ENCODE peak calls at places on chromosomes 3 and 15, in ten cellular contexts. H, Q, T, P, F, A, I, S, B and M are unnamed samples.

GRCh38 chr15:95024388-95024787 is 793.0 kb downstream of the MCTP2 start:
- DNase-seq in H (peak; percentile 5), T (no peak), A (no peak), I (no peak), F (no peak), S (peak; percentile 49), P (peak; percentile 19), B (peak; percentile 37), Q (no peak), M (no peak)

GRCh38 chr3:187968883-187969580 is 184.9 kb upstream of the LPP start:
- DNase-seq in T (peak; percentile 43), I (no peak), A (no peak), B (peak; percentile 42), S (no peak), Q (no peak), H (no peak), F (no peak), P (no peak), M (no peak)

GRCh38 chr15:98933376-98933775 is 74.2 kb downstream of the PGPEP1L start:
- DNase-seq in S (no peak), I (no peak), F (no peak), P (no peak), A (no peak), B (no peak), Q (no peak), T (no peak), H (no peak), M (peak; percentile 5)

GRCh38 chr15:94272251-94272898 is 41.0 kb downstream of the MCTP2 start:
- DNase-seq in Q (no peak), T (no peak), A (no peak), F (no peak), I (no peak), H (no peak), B (no peak), S (no peak), P (peak; percentile 27), M (no peak)

GRCh38 chr15:42131826-42132806 is 24.3 kb downstream of the PLA2G4F start:
- DNase-seq in P (no peak), A (no peak), H (peak; percentile 29), T (no peak), F (no peak), Q (no peak), I (no peak), S (peak; percentile 57), B (no peak), M (no peak)

GRCh38 chr15:93418566-93418965 is 329.6 kb upstream of the RGMA start:
- DNase-seq in H (no peak), F (no peak), A (no peak), T (no peak), S (no peak), B (no peak), Q (no peak), I (no peak), P (no peak), M (no peak)

GRCh38 chr3:73503781-73504180 is 121.0 kb downstream of the PDZRN3 start:
- DNase-seq in B (no peak), Q (no peak), H (no peak), T (no peak), I (no peak), A (no peak), P (no peak), S (no peak), F (no peak), M (no peak)

GRCh38 chr3:134242649-134243637 is 7.7 kb downstream of the RYK start:
- DNase-seq in Q (no peak), P (no peak), I (no peak), T (no peak), A (peak; percentile 55), S (no peak), B (peak; percentile 90), F (no peak), H (peak; percentile 15), M (no peak)

GRCh38 chr3:197734667-197735318 is 1.9 kb downstream of the RUBCN start:
- DNase-seq in F (no peak), B (no peak), A (no peak), T (no peak), H (no peak), Q (no peak), S (no peak), I (no peak), P (peak; percentile 92), M (no peak)

GRCh38 chr15:74937226-74937601 is 659 bp downstream of the COX5A start:
- DNase-seq in P (peak; percentile 61), T (no peak), I (no peak), B (no peak), F (no peak), H (no peak), S (peak; percentile 70), A (no peak), Q (no peak), M (peak; percentile 32)

GRCh38 chr3:49205154-49205788 is 33.9 kb downstream of the KLHDC8B start:
- DNase-seq in S (no peak), F (no peak), T (no peak), Q (no peak), H (no peak), I (peak; percentile 9), B (no peak), A (no peak), P (no peak), M (no peak)

GRCh38 chr15:90086868-90087268 is 15.4 kb downstream of the IDH2 start:
- DNase-seq in I (peak; percentile 83), F (no peak), P (peak; percentile 69), H (peak; percentile 33), A (no peak), S (no peak), T (no peak), B (peak; percentile 36), Q (peak; percentile 60), M (peak; percentile 55)

GRCh38 chr3:113626513-113627371 is 69.7 kb downstream of the USF3 start:
- DNase-seq in A (peak; percentile 45), I (peak; percentile 82), F (no peak), B (peak; percentile 55), S (peak; percentile 59), T (peak; percentile 42), P (peak; percentile 64), H (peak; percentile 28), Q (no peak), M (peak; percentile 52)

GRCh38 chr3:58027704-58028317 is 19.6 kb downstream of the FLNB start:
- DNase-seq in F (no peak), I (no peak), T (no peak), A (no peak), H (no peak), P (no peak), Q (no peak), S (no peak), B (no peak), M (no peak)
- H3K27ac ChIP-seq in F (no peak overlapping the region), I (no peak overlapping the region), T (no peak overlapping the region), A (peak overlapping the region; percentile 74), H (no peak overlapping the region), P (no peak overlapping the region), Q (no peak overlapping the region), S (no peak overlapping the region), B (peak overlapping the region; percentile 53), M (no peak overlapping the region)

DNA sequence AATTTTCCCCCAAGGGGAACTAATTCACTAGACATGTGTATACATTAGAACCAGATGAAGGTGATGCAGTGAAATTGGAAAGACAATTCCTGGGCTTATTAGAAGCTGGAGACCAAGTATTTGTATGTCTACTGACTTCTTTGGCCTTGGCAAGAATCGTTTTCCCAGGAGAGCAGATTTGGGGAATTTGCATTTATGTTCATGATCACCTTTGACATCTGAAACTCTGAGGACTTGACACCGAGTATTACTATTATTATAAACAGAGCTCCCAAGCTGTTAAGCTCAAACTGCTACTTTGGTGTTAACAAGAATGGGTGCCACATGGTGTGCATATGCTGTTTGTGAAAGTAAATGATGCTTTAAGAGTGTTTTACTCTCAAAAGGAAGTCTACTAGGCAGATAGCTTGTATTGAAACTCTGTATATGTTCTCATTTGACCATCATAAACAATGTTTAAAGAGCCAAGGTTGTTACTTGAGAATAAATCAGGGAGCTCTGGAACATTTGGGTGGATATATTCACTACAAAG is 519.8 kb upstream of the GOLIM4 start:
- DNase-seq in T (no peak), I (no peak), Q (no peak), A (no peak), H (no peak), P (no peak), S (no peak), F (no peak), B (no peak), M (no peak)
- H3K4me1 ChIP-seq in T (no peaks in the 10 kb centered on the region), I (no peaks in the 10 kb centered on the region), Q (no peaks in the 10 kb centered on the region), A (no peaks in the 10 kb centered on the region), H (no peaks in the 10 kb centered on the region), P (no peaks in the 10 kb centered on the region), S (peaks cover 73% of the 10 kb centered on the region), F (no peaks in the 10 kb centered on the region), B (no peaks in the 10 kb centered on the region), M (no peaks in the 10 kb centered on the region)

GRCh38 chr15:65059369-65059750 is 8.4 kb downstream of the RASL12 start:
- DNase-seq in P (no peak), S (no peak), A (no peak), B (no peak), F (no peak), H (no peak), I (peak; percentile 41), T (no peak), Q (no peak), M (no peak)

GRCh38 chr15:65056868-65057548 is 10.8 kb downstream of the RASL12 start:
- DNase-seq in Q (no peak), P (no peak), B (peak; percentile 61), A (no peak), H (peak; percentile 54), S (no peak), I (no peak), F (no peak), T (no peak), M (no peak)

GRCh38 chr15:65056106-65056505 is 10.9 kb downstream of the SLC51B start:
- DNase-seq in T (no peak), F (no peak), H (no peak), S (no peak), P (no peak), Q (no peak), B (no peak), I (no peak), A (no peak), M (no peak)

GRCh38 chr15:65058394-65059368 is 9.1 kb downstream of the RASL12 start:
- DNase-seq in A (no peak), Q (no peak), F (no peak), B (no peak), T (no peak), I (no peak), S (no peak), H (no peak), P (no peak), M (no peak)

GRCh38 chr15:65057549-65057940 is 10.2 kb downstream of the RASL12 start:
- DNase-seq in T (no peak), H (no peak), I (no peak), P (no peak), A (no peak), S (no peak), Q (no peak), F (no peak), B (no peak), M (no peak)
- H3K27ac ChIP-seq in T (no peak overlapping the region), H (peak overlapping the region; percentile 62), I (no peak overlapping the region), P (no peak overlapping the region), A (no peak overlapping the region), S (no peak overlapping the region), Q (no peak overlapping the region), F (peak overlapping the region; percentile 5), B (no peak overlapping the region), M (no peak overlapping the region)

DNA sequence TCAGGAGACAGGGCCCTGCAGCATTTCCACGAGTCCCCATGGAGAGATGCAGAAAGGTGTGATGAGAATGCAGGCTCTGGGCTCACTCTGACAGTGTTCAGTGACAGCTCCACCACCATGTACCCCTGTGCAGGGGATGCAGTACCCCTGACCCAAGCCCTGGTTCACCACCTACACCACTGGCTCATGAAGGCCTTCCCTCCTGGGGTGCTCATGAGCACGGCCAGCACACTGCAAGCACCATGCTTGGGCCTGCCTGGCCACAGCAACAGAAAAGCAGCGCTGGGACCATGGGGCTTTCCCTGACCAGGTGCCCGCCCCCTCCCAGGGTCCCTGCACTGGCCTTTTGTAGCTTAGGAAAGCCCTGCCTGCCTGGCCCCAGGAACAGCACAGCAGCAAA is 6.2 kb downstream of the CXCR6 start:
- DNase-seq in A (no peak), I (no peak), B (no peak), Q (no peak), F (no peak), H (no peak), T (no peak), P (no peak), S (no peak), M (no peak)
- H3K4me1 ChIP-seq in A (no peaks in the 10 kb centered on the region), I (peaks cover 7% of the 10 kb centered on the region), B (no peaks in the 10 kb centered on the region), Q (peaks cover 43% of the 10 kb centered on the region), F (peaks cover 45% of the 10 kb centered on the region), H (peaks cover 36% of the 10 kb centered on the region), T (no peaks in the 10 kb centered on the region), P (no peaks in the 10 kb centered on the region), S (no peaks in the 10 kb centered on the region), M (peaks cover 4% of the 10 kb centered on the region)